ENCODE peak calls at places on chromosomes 3 and 15, in ten cellular contexts. One of them, this sample, is unnamed.

GRCh38 chr15:67096536-67097294 is 31.3 kb downstream of the SMAD3 start:
- DNase-seq in A549: no peak
- DNase-seq in HCT116: no peak
- DNase-seq in NCI-H2029 treated with DMSO at 0.1 percent for 48 hours: no peak
- DNase-seq in activated T-cell treated with anti-CD3 and anti-CD28 coated beads, Interleukin-2, amount 50 U/mL, for 72 hours: no peak
- DNase-seq in naive thymus-derived CD8-positive, alpha-beta T cell: no peak
- DNase-seq in C1 segment of cervical spinal cord: no peak
- DNase-seq in stimulated activated CD4-positive, alpha-beta T cell treated with anti-CD3 and anti-CD28 coated beads, Interleukin-1b, Interleukin-23, amount 100 ng/mL, for 48 hours: no peak
- DNase-seq in GOT3: no peak
- DNase-seq in RPMI7951: peak; percentile 78
- DNase-seq in this sample: no peak

GRCh38 chr3:186417791-186418190 is 55.8 kb upstream of the DGKG start:
- DNase-seq in A549: peak; percentile 57
- DNase-seq in HCT116: no peak
- DNase-seq in NCI-H2029 treated with DMSO at 0.1 percent for 48 hours: no peak
- DNase-seq in activated T-cell treated with anti-CD3 and anti-CD28 coated beads, Interleukin-2, amount 50 U/mL, for 72 hours: no peak
- DNase-seq in naive thymus-derived CD8-positive, alpha-beta T cell: no peak
- DNase-seq in C1 segment of cervical spinal cord: no peak
- DNase-seq in stimulated activated CD4-positive, alpha-beta T cell treated with anti-CD3 and anti-CD28 coated beads, Interleukin-1b, Interleukin-23, amount 100 ng/mL, for 48 hours: peak; percentile 43
- DNase-seq in GOT3: no peak
- DNase-seq in RPMI7951: peak; percentile 81
- DNase-seq in this sample: peak; percentile 25

GRCh38 chr3:29978036-29978435 is 628.4 kb upstream of the TGFBR2 start:
- DNase-seq in A549: no peak
- DNase-seq in HCT116: no peak
- DNase-seq in NCI-H2029 treated with DMSO at 0.1 percent for 48 hours: no peak
- DNase-seq in activated T-cell treated with anti-CD3 and anti-CD28 coated beads, Interleukin-2, amount 50 U/mL, for 72 hours: no peak
- DNase-seq in naive thymus-derived CD8-positive, alpha-beta T cell: no peak
- DNase-seq in C1 segment of cervical spinal cord: no peak
- DNase-seq in stimulated activated CD4-positive, alpha-beta T cell treated with anti-CD3 and anti-CD28 coated beads, Interleukin-1b, Interleukin-23, amount 100 ng/mL, for 48 hours: no peak
- DNase-seq in GOT3: no peak
- DNase-seq in RPMI7951: no peak
- DNase-seq in this sample: no peak

GRCh38 chr15:58282060-58282708 is 144.0 kb downstream of the AQP9 start:
- DNase-seq in A549: no peak
- DNase-seq in HCT116: no peak
- DNase-seq in NCI-H2029 treated with DMSO at 0.1 percent for 48 hours: no peak
- DNase-seq in activated T-cell treated with anti-CD3 and anti-CD28 coated beads, Interleukin-2, amount 50 U/mL, for 72 hours: no peak
- DNase-seq in naive thymus-derived CD8-positive, alpha-beta T cell: no peak
- DNase-seq in C1 segment of cervical spinal cord: no peak
- DNase-seq in stimulated activated CD4-positive, alpha-beta T cell treated with anti-CD3 and anti-CD28 coated beads, Interleukin-1b, Interleukin-23, amount 100 ng/mL, for 48 hours: no peak
- DNase-seq in GOT3: no peak
- DNase-seq in RPMI7951: no peak
- DNase-seq in this sample: peak; percentile 23

GRCh38 chr3:51353566-51354140 is 31.4 kb upstream of the MANF start:
- DNase-seq in A549: no peak
- DNase-seq in HCT116: no peak
- DNase-seq in NCI-H2029 treated with DMSO at 0.1 percent for 48 hours: no peak
- DNase-seq in activated T-cell treated with anti-CD3 and anti-CD28 coated beads, Interleukin-2, amount 50 U/mL, for 72 hours: no peak
- DNase-seq in naive thymus-derived CD8-positive, alpha-beta T cell: no peak
- DNase-seq in C1 segment of cervical spinal cord: no peak
- DNase-seq in stimulated activated CD4-positive, alpha-beta T cell treated with anti-CD3 and anti-CD28 coated beads, Interleukin-1b, Interleukin-23, amount 100 ng/mL, for 48 hours: no peak
- DNase-seq in GOT3: no peak
- DNase-seq in RPMI7951: no peak
- DNase-seq in this sample: no peak

GRCh38 chr3:72375237-72376154 is 472.7 kb downstream of the SHQ1 start:
- DNase-seq in A549: no peak
- DNase-seq in HCT116: no peak
- DNase-seq in NCI-H2029 treated with DMSO at 0.1 percent for 48 hours: no peak
- DNase-seq in activated T-cell treated with anti-CD3 and anti-CD28 coated beads, Interleukin-2, amount 50 U/mL, for 72 hours: peak; percentile 40
- DNase-seq in naive thymus-derived CD8-positive, alpha-beta T cell: no peak
- DNase-seq in C1 segment of cervical spinal cord: no peak
- DNase-seq in stimulated activated CD4-positive, alpha-beta T cell treated with anti-CD3 and anti-CD28 coated beads, Interleukin-1b, Interleukin-23, amount 100 ng/mL, for 48 hours: peak; percentile 54
- DNase-seq in GOT3: no peak
- DNase-seq in RPMI7951: no peak
- DNase-seq in this sample: peak; percentile 25

GRCh38 chr15:53739651-53740050 is 19.8 kb downstream of the WDR72 start:
- DNase-seq in A549: no peak
- DNase-seq in HCT116: no peak
- DNase-seq in NCI-H2029 treated with DMSO at 0.1 percent for 48 hours: no peak
- DNase-seq in activated T-cell treated with anti-CD3 and anti-CD28 coated beads, Interleukin-2, amount 50 U/mL, for 72 hours: no peak
- DNase-seq in naive thymus-derived CD8-positive, alpha-beta T cell: no peak
- DNase-seq in C1 segment of cervical spinal cord: no peak
- DNase-seq in stimulated activated CD4-positive, alpha-beta T cell treated with anti-CD3 and anti-CD28 coated beads, Interleukin-1b, Interleukin-23, amount 100 ng/mL, for 48 hours: no peak
- DNase-seq in GOT3: no peak
- DNase-seq in RPMI7951: no peak
- DNase-seq in this sample: no peak

GRCh38 chr3:122679467-122680291 is 960 bp upstream of the PARP14 start:
- DNase-seq in A549: peak; percentile 10
- DNase-seq in HCT116: no peak
- DNase-seq in NCI-H2029 treated with DMSO at 0.1 percent for 48 hours: peak; percentile 33
- DNase-seq in activated T-cell treated with anti-CD3 and anti-CD28 coated beads, Interleukin-2, amount 50 U/mL, for 72 hours: peak; percentile 23
- DNase-seq in naive thymus-derived CD8-positive, alpha-beta T cell: no peak
- DNase-seq in C1 segment of cervical spinal cord: no peak
- DNase-seq in stimulated activated CD4-positive, alpha-beta T cell treated with anti-CD3 and anti-CD28 coated beads, Interleukin-1b, Interleukin-23, amount 100 ng/mL, for 48 hours: no peak
- DNase-seq in GOT3: no peak
- DNase-seq in RPMI7951: peak; percentile 55
- DNase-seq in this sample: peak; percentile 36

GRCh38 chr3:121821421-121822199 is 13.2 kb downstream of the IQCB1 start:
- DNase-seq in A549: no peak
- DNase-seq in HCT116: no peak
- DNase-seq in NCI-H2029 treated with DMSO at 0.1 percent for 48 hours: no peak
- DNase-seq in activated T-cell treated with anti-CD3 and anti-CD28 coated beads, Interleukin-2, amount 50 U/mL, for 72 hours: no peak
- DNase-seq in naive thymus-derived CD8-positive, alpha-beta T cell: no peak
- DNase-seq in C1 segment of cervical spinal cord: no peak
- DNase-seq in stimulated activated CD4-positive, alpha-beta T cell treated with anti-CD3 and anti-CD28 coated beads, Interleukin-1b, Interleukin-23, amount 100 ng/mL, for 48 hours: no peak
- DNase-seq in GOT3: no peak
- DNase-seq in RPMI7951: no peak
- DNase-seq in this sample: peak; percentile 16

GRCh38 chr3:48399387-48400172 is 27.6 kb downstream of the FBXW12 start:
- DNase-seq in A549: no peak
- DNase-seq in HCT116: no peak
- DNase-seq in NCI-H2029 treated with DMSO at 0.1 percent for 48 hours: no peak
- DNase-seq in activated T-cell treated with anti-CD3 and anti-CD28 coated beads, Interleukin-2, amount 50 U/mL, for 72 hours: no peak
- DNase-seq in naive thymus-derived CD8-positive, alpha-beta T cell: no peak
- DNase-seq in C1 segment of cervical spinal cord: no peak
- DNase-seq in stimulated activated CD4-positive, alpha-beta T cell treated with anti-CD3 and anti-CD28 coated beads, Interleukin-1b, Interleukin-23, amount 100 ng/mL, for 48 hours: no peak
- DNase-seq in GOT3: no peak
- DNase-seq in RPMI7951: no peak
- DNase-seq in this sample: peak; percentile 13

GRCh38 chr15:99873451-99873850 is 140.2 kb upstream of the LYSMD4 start:
- DNase-seq in A549: no peak
- DNase-seq in HCT116: no peak
- DNase-seq in NCI-H2029 treated with DMSO at 0.1 percent for 48 hours: no peak
- DNase-seq in activated T-cell treated with anti-CD3 and anti-CD28 coated beads, Interleukin-2, amount 50 U/mL, for 72 hours: no peak
- DNase-seq in naive thymus-derived CD8-positive, alpha-beta T cell: no peak
- DNase-seq in C1 segment of cervical spinal cord: no peak
- DNase-seq in stimulated activated CD4-positive, alpha-beta T cell treated with anti-CD3 and anti-CD28 coated beads, Interleukin-1b, Interleukin-23, amount 100 ng/mL, for 48 hours: no peak
- DNase-seq in GOT3: no peak
- DNase-seq in RPMI7951: no peak
- DNase-seq in this sample: peak; percentile 67